ENCODE peak calls at places on chromosomes 5 and 9, in eight cellular contexts. C is breast epithelium, F is PC-9, N is K562, R is fibroblast of lung, P is colonic mucosa, W is GM23248, J is IMR-90. B is an unnamed sample.

GRCh38 chr5:43556857-43557593 is at the start of gene PAIP1:
- DNase-seq in P (peak; percentile 79), R (peak; percentile 88), W (peak; percentile 95), N (peak; percentile 93), F (peak; percentile 98), C (peak; percentile 81), J (peak; percentile 86), B (peak; percentile 91)

GRCh38 chr9:89922099-89922498 is 317.3 kb downstream of the GADD45G start:
- DNase-seq in N (no peak), W (no peak), R (no peak), F (no peak), J (no peak), P (no peak), C (no peak), B (no peak)

GRCh38 chr9:122723690-122724089 is at the start of gene OR1L4:
- DNase-seq in F (no peak), N (no peak), W (no peak), R (no peak), J (no peak), P (no peak), C (no peak), B (no peak)

GRCh38 chr5:134968055-134968454 is 348 bp downstream of the CATSPER3 start:
- DNase-seq in P (no peak), W (no peak), N (no peak), C (no peak), R (no peak), J (no peak), F (peak; percentile 32), B (no peak)

GRCh38 chr5:73722224-73722623 is 96.2 kb downstream of the ARHGEF28 start:
- DNase-seq in C (no peak), F (no peak), J (peak; percentile 60), N (no peak), P (no peak), R (peak; percentile 70), W (peak; percentile 21), B (no peak)

GRCh38 chr5:109630109-109630508 is 59.6 kb upstream of the MAN2A1 start:
- DNase-seq in J (no peak), C (no peak), N (no peak), F (no peak), W (peak; percentile 16), P (no peak), R (peak; percentile 33), B (no peak)

GRCh38 chr5:78008356-78008967 is 232.3 kb upstream of the TBCA start:
- DNase-seq in C (no peak), W (peak; percentile 65), N (no peak), R (peak; percentile 68), J (peak; percentile 58), F (no peak), P (no peak), B (peak; percentile 36)

GRCh38 chr5:154191467-154192261 is 1.1 kb downstream of the GALNT10 start:
- DNase-seq in J (peak; percentile 59), C (no peak), F (no peak), P (no peak), W (peak; percentile 70), R (peak; percentile 46), N (no peak), B (no peak)

DNA sequence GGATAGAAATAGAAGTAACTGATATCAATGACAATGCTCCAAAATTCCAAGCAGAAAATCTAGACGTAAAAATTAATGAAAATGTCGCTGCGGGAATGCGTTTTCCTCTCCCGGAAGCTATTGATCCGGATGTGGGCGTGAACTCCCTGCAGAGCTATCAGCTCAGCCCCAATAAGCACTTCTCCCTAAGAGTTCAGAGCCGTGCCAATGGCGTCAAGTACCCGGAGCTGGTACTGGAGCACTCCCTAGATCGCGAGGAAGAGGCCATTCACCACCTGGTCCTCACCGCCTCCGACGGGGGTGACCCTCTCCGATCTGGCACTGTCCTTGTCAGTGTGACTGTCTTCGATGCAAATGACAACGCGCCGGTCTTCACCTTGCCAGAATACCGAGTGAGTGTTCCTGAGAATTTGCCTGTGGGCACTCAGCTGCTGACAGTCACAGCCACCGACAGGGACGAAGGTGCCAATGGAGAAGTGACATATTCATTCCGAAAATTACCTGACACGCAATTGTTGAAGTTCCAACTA is 818 bp downstream of the PCDHGA10 start:
- DNase-seq in R (no peak), N (no peak), J (no peak), W (no peak), C (no peak), F (no peak), P (no peak), B (no peak)
- H3K9me3 ChIP-seq in R (peaks cover 6% of the 10 kb centered on the region), N (no peaks in the 10 kb centered on the region), J (peaks cover 50% of the 10 kb centered on the region), W (no peaks in the 10 kb centered on the region), C (peaks cover 99% of the 10 kb centered on the region), F (no peaks in the 10 kb centered on the region), P (peaks cover 9% of the 10 kb centered on the region), B (peaks cover 20% of the 10 kb centered on the region)

GRCh38 chr5:50745221-50745620 is 78.8 kb downstream of the PARP8 start:
- DNase-seq in J (no peak), R (no peak), W (no peak), C (no peak), F (no peak), N (no peak), P (no peak), B (no peak)
- H3K4me3 ChIP-seq in J (no peak overlapping the region), R (peak overlapping the region; percentile 50), W (peak overlapping the region; percentile 66), C (peak overlapping the region; percentile 20), F (no peak overlapping the region), N (no peak overlapping the region), P (no peak overlapping the region), B (peak overlapping the region; percentile 24)

DNA sequence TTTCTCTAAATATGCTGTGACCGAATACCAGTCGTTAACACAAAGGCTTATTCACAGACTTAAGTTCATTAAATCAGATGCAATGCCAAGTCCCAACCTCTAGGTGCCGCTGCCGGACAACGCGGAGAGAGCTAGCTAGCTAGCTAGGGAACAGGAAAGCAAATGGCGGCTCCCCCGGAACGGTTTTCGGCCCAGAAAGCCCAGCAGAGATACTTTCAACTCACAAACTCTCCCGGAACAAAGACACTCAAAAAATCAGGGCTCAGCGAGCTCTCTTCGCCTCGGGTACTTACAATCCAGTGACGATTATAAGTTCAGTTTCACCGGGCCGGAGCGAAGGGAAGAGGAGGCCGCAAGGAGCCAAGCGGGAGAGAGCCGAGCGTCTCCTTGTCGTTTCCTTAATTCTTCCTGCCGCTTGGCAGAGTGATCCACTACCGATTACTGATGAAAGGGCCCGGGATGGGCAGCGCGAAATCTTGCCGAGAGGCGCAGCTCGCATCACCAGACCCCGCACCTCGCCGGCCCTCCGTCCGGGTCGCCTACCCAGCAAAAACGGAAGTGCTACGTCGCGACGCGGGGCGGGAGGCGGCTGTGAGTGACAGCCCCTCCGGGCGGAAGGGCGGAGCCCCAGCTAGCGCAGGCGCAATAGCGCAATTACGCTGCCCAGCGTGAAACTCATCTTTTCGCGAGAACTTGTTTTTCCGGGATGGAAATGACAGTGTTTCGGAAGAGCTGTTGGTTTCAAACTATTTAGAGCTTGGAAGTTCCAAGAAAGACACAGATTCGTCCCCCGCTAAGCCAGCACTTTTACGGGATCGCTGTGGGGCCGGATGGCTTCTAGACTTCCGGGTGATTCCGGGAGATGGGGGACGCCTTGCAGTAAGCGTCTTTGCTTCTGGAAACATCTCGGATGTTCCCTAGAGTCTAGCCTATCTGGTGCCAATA is at the start of gene TAF7:
- DNase-seq in C (peak; percentile 90), N (peak; percentile 97), R (peak; percentile 95), W (peak; percentile 97), J (peak; percentile 92), P (peak; percentile 92), F (peak; percentile 90), B (peak; percentile 97)
- H3K9me3 ChIP-seq in C (peaks cover 81% of the 10 kb centered on the region), N (peaks cover 22% of the 10 kb centered on the region), R (peaks cover 12% of the 10 kb centered on the region), W (peaks cover 7% of the 10 kb centered on the region), J (peaks cover 41% of the 10 kb centered on the region), P (peaks cover 14% of the 10 kb centered on the region), F (peaks cover 56% of the 10 kb centered on the region), B (peaks cover 29% of the 10 kb centered on the region)

GRCh38 chr9:121367651-121368510 is 2.2 kb downstream of the STOM start:
- DNase-seq in J (no peak), F (no peak), P (no peak), R (no peak), W (peak; percentile 56), N (no peak), C (no peak), B (no peak)
- H3K4me3 ChIP-seq in J (peak overlapping the region; percentile 51), F (no peak overlapping the region), P (peak overlapping the region; percentile 74), R (peak overlapping the region; percentile 75), W (peak overlapping the region; percentile 79), N (no peak overlapping the region), C (peak overlapping the region; percentile 77), B (peak overlapping the region; percentile 69)